ENCODE peak calls at places on chromosomes 11 and 22, in six cellular contexts. F, D, A, V, Z and K are unnamed samples.

GRCh38 chr22:48837341-48837935 is 990.2 kb downstream of the BRD1 start:
- DNase-seq in D (no peak), Z (no peak), F (no peak), V (no peak), A (no peak), K (no peak)

GRCh38 chr11:109865558-109866186 is 227.5 kb upstream of the ZC3H12C start:
- DNase-seq in D (no peak), Z (no peak), V (no peak), A (no peak), F (no peak), K (no peak)

GRCh38 chr22:32800158-32800557 is 1.3 kb upstream of the TIMP3 start:
- DNase-seq in D (no peak), Z (no peak), V (no peak), F (no peak), A (peak), K (no peak)

GRCh38 chr11:103877221-103877620 is 159.2 kb upstream of the DDI1 start:
- DNase-seq in A (no peak), Z (no peak), D (no peak), F (no peak), V (no peak), K (peak)

GRCh38 chr11:126317681-126318641 is 14.1 kb downstream of the DCPS start:
- DNase-seq in D (no peak), Z (peak), A (peak), V (peak), F (no peak), K (peak)

GRCh38 chr22:38203855-38204497 is 2.2 kb downstream of the MAFF start:
- DNase-seq in Z (no peak), D (no peak), F (no peak), V (no peak), A (no peak), K (no peak)

GRCh38 chr11:1839924-1840779 is 1.4 kb downstream of the TNNI2 start:
- DNase-seq in A (peak), F (no peak), Z (no peak), V (no peak), D (no peak), K (no peak)

GRCh38 chr11:113401718-113402117 is 14.1 kb downstream of the ANKK1 start:
- DNase-seq in V (no peak), A (peak), Z (no peak), D (no peak), F (no peak), K (no peak)

GRCh38 chr22:36635483-36635882 is 68.1 kb downstream of the CACNG2 start:
- DNase-seq in A (no peak), F (no peak), D (no peak), V (no peak), Z (no peak), K (no peak)

GRCh38 chr11:45022294-45023064 is 71.8 kb upstream of the TP53I11 start:
- DNase-seq in F (no peak), Z (no peak), A (no peak), V (no peak), D (no peak), K (no peak)

GRCh38 chr22:30340911-30341685 is 14.4 kb upstream of the TBC1D10A start:
- DNase-seq in F (no peak), Z (no peak), A (peak), V (no peak), D (no peak), K (no peak)

GRCh38 chr11:57424802-57425564 is 1.9 kb downstream of the SLC43A3 start:
- DNase-seq in F (peak), A (peak), V (peak), D (no peak), Z (peak), K (peak)

GRCh38 chr11:11211186-11211585 is 141.9 kb downstream of the CSNK2A3 start:
- DNase-seq in D (no peak), F (no peak), A (no peak), V (no peak), Z (no peak), K (no peak)

GRCh38 chr11:33670250-33671011 is 30.2 kb downstream of the C11orf91 start:
- DNase-seq in F (no peak), Z (no peak), A (no peak), V (no peak), D (no peak), K (peak)

GRCh38 chr11:9739108-9739507 is 75.2 kb downstream of the SWAP70 start:
- DNase-seq in Z (no peak), A (no peak), F (no peak), D (no peak), V (no peak), K (no peak)

GRCh38 chr11:70415642-70416395 is 17.5 kb downstream of the CTTN start:
- DNase-seq in V (no peak), Z (no peak), F (no peak), A (no peak), D (no peak), K (peak)

DNA sequence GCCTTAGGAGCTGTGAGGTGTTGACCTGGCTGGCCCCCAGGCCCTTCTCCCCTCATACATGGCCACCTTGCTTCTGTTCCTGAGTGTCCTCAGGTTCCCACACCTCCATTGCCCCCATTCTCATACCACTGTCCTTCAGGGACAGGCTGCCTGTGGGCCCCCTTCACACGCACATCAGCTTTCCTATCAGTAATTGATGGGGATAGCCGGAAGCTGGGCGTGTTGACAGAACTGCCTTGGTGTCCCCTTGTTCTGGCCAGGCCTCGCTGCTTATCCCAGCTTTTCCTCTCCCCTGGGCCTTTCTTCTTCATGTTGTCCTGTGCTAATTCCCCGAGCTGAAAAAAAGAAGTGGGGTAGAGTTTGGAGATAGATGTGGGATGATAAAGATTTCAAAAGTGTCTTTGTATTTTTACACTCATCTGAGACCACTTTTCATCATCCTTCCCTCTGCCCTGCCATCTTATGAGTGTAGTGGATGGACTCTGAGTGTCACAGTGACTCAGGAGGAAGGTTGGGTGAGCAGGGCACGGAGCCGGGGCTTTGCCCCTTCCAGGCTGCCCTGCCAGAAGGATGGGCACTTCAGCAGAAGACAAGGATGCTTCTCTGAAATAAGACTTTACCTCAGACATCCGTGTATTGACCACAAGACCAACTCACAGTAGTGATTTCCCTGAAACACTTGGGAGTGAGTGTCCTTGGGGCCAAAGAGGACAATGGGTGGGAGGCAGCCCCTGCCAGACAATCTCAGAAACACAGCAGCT is 42.8 kb downstream of the MED15 start:
- DNase-seq in V (no peak), Z (no peak), A (no peak), D (no peak), F (no peak), K (no peak)
- H3K4me3 ChIP-seq in V (no peak), Z (peak), A (no peak), D (peak), F (no peak), K (no peak)

DNA sequence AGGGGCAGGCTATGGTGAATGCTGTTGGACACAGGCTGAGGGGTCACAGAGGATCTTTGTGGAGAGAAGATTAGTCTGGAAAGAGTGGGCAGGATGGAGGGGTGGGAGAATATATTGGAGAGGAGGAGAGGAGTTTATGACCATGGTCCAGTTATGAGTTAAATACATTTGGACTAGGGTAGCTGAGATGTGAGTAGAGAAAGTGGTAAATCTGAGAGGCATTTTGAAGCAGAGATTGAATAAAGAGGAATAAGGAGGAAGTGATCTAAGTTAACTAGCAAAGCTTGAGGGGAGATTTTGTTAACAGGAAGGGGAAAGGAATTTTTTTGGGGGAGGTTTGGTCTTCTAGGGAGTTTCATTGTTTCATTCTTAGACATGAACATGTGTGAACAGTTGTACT is 43.2 kb upstream of the EED start:
- DNase-seq in D (no peak), F (no peak), V (no peak), Z (no peak), A (no peak), K (no peak)
- H3K4me3 ChIP-seq in D (no peak), F (no peak), V (no peak), Z (no peak), A (no peak), K (no peak)

DNA sequence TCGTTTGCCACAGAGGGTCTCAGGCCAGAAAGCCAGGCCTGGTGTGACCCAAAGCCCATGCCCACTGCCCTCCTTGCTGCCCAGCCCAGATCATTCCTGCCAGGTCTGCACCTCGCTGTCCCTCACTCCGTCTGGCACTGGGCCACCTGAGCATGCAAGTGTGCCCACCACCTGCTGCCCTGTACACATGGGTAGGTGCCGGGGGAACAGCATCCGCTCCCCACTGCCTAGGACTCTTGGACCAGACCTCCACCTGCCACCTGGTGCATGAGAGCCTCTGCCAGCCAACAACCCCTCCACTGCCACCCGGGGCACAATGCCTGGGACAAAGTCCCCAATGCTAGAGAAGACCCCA is 12.5 kb downstream of the MGAT3 start:
- DNase-seq in Z (no peak), V (no peak), A (no peak), F (no peak), D (no peak), K (no peak)
- H3K4me3 ChIP-seq in Z (no peak), V (no peak), A (no peak), F (no peak), D (no peak), K (no peak)

DNA sequence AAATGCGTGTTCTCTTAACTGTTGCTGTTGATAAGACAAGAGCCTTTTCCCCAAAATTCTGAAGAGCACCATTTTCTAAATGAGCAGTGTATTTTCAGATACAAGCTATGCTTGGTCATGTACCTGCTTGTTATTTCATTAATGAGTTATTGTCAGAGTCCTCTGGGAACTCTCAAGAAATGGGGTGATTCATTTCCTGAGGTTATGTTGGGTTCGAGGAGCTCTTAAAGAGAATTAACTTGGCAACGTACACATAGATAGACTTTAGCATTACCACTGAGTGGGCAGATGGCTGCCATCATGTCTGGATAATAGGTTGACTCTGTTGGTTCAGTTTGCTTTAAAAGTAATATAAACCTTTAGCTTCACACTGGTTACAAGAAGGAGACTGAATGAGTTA is 87.9 kb upstream of the SORL1-AS1 start:
- DNase-seq in F (no peak), A (no peak), Z (no peak), V (no peak), D (no peak), K (no peak)
- H3K4me3 ChIP-seq in F (no peak), A (no peak), Z (no peak), V (no peak), D (no peak), K (no peak)

GRCh38 chr22:49856343-49856742 is 2.7 kb downstream of the ZBED4 start:
- DNase-seq in F (no peak), V (no peak), Z (no peak), A (no peak), D (no peak), K (no peak)

GRCh38 chr22:49853981-49854791 is 542 bp downstream of the ZBED4 start:
- DNase-seq in A (no peak), F (peak), D (no peak), V (no peak), Z (peak), K (peak)

GRCh38 chr22:49858827-49859226 is 5.2 kb downstream of the ZBED4 start:
- DNase-seq in Z (no peak), D (no peak), V (no peak), A (no peak), F (no peak), K (no peak)

GRCh38 chr22:49855491-49855911 is 1.9 kb downstream of the ZBED4 start:
- DNase-seq in D (no peak), A (no peak), V (no peak), F (no peak), Z (no peak), K (peak)

GRCh38 chr22:49856766-49857618 is 3.3 kb downstream of the ZBED4 start:
- DNase-seq in D (no peak), Z (no peak), F (no peak), V (no peak), A (no peak), K (no peak)
- H3K4me3 ChIP-seq in D (no peak), Z (no peak), F (no peak), V (no peak), A (no peak), K (no peak)

GRCh38 chr11:61679893-61680621 is at the start of gene DAGLA:
- DNase-seq in V (peak), Z (peak), D (no peak), F (peak), A (peak), K (peak)
- H3K4me3 ChIP-seq in V (peak), Z (peak), D (peak), F (peak), A (peak), K (peak)

GRCh38 chr11:46640034-46640788 is 22.9 kb downstream of the ATG13 start:
- DNase-seq in F (no peak), D (no peak), Z (no peak), A (no peak), V (no peak), K (no peak)

GRCh38 chr11:46643986-46644385 is 26.6 kb downstream of the ATG13 start:
- DNase-seq in A (no peak), F (no peak), D (no peak), V (no peak), Z (no peak), K (no peak)

GRCh38 chr11:46642627-46643335 is 25.4 kb downstream of the ATG13 start:
- DNase-seq in A (no peak), F (no peak), D (no peak), V (no peak), Z (peak), K (no peak)

GRCh38 chr11:46641639-46642038 is 24.3 kb downstream of the ATG13 start:
- DNase-seq in F (no peak), D (no peak), A (no peak), Z (no peak), V (no peak), K (no peak)

GRCh38 chr11:46643531-46643930 is 26.2 kb downstream of the ATG13 start:
- DNase-seq in Z (no peak), D (no peak), F (no peak), A (no peak), V (no peak), K (no peak)
- H3K4me3 ChIP-seq in Z (no peak), D (no peak), F (no peak), A (no peak), V (no peak), K (no peak)